ENCODE peak calls at places on chromosomes 12 and 14, in seven cellular contexts. N is GM10248, E is ovary, I is K562, B is astrocyte of the spinal cord, W is nephron progenitor cell, K is HFFc6. P is an unnamed sample.

GRCh38 chr14:60553855-60554254 is 44.9 kb downstream of the SIX6 start:
- DNase-seq in B (no peak), N (no peak), I (no peak), W (no peak), K (no peak), E (no peak), P (no peak)

GRCh38 chr14:64113279-64113678 is 180.9 kb downstream of the ESR2 start:
- DNase-seq in I (no peak), B (no peak), K (no peak), E (peak), W (no peak), N (no peak), P (no peak)

GRCh38 chr14:25231006-25231405 is 181.1 kb upstream of the STXBP6 start:
- DNase-seq in W (no peak), B (no peak), E (no peak), I (no peak), N (no peak), K (no peak), P (no peak)

GRCh38 chr14:25484194-25484593 is 434.2 kb upstream of the STXBP6 start:
- DNase-seq in I (no peak), B (no peak), W (no peak), N (no peak), E (no peak), K (no peak), P (no peak)

GRCh38 chr14:58746261-58746660 is 108.5 kb downstream of the DACT1 start:
- DNase-seq in B (peak), N (no peak), I (no peak), E (no peak), W (no peak), K (peak), P (no peak)

GRCh38 chr12:55708695-55709233 is 1.1 kb upstream of the ITGA7 start:
- DNase-seq in B (no peak), I (no peak), N (no peak), E (no peak), K (no peak), W (no peak), P (no peak)

GRCh38 chr14:103517626-103518415 is 4.8 kb downstream of the CKB start:
- DNase-seq in B (no peak), W (no peak), K (no peak), N (no peak), I (no peak), E (peak), P (no peak)

GRCh38 chr12:6380141-6381121 is 3.5 kb upstream of the LTBR start:
- DNase-seq in W (no peak), B (no peak), E (no peak), I (no peak), K (peak), N (no peak), P (no peak)

GRCh38 chr14:75274899-75275569 is 3.6 kb upstream of the FOS start:
- DNase-seq in E (no peak), W (no peak), N (peak), I (no peak), B (peak), K (no peak), P (no peak)

GRCh38 chr14:77864085-77864484 is 64.2 kb downstream of the ADCK1 start:
- DNase-seq in W (no peak), E (no peak), B (no peak), K (no peak), I (peak), N (no peak), P (no peak)

GRCh38 chr12:93019911-93020224 is 90.8 kb upstream of the EEA1 start:
- DNase-seq in W (no peak), N (no peak), E (peak), K (no peak), B (no peak), I (no peak), P (no peak)

GRCh38 chr14:36208690-36209278 is 32.3 kb upstream of the PTCSC3 start:
- DNase-seq in B (no peak), W (no peak), N (no peak), K (no peak), I (no peak), E (no peak), P (no peak)

GRCh38 chr14:60777856-60778578 is 43.5 kb downstream of the MNAT1 start:
- DNase-seq in B (peak), I (no peak), E (no peak), W (no peak), K (peak), N (no peak), P (no peak)

GRCh38 chr14:76267322-76268012 is 108.5 kb upstream of the ESRRB start:
- DNase-seq in W (peak), E (peak), B (peak), K (no peak), I (no peak), N (peak), P (no peak)

GRCh38 chr12:42945927-42946326 is 356.4 kb upstream of the PRICKLE1 start:
- DNase-seq in K (no peak), I (no peak), N (no peak), B (no peak), W (no peak), E (no peak), P (no peak)

GRCh38 chr12:79681008-79681590 is 9.7 kb downstream of the PAWR start:
- DNase-seq in K (peak), I (no peak), E (no peak), N (no peak), B (peak), W (no peak), P (no peak)

GRCh38 chr12:91098942-91099341 is 12.4 kb downstream of the LUM start:
- DNase-seq in B (peak), W (no peak), E (peak), K (peak), I (no peak), N (no peak), P (no peak)

GRCh38 chr14:69069020-69069421 is 83.9 kb downstream of the DCAF5 start:
- DNase-seq in W (no peak), B (peak), N (no peak), E (no peak), I (peak), K (peak), P (no peak)

GRCh38 chr12:57604454-57605307 is at the start of gene DTX3:
- DNase-seq in E (peak), N (peak), W (peak), I (no peak), K (no peak), B (peak), P (peak)

GRCh38 chr14:53295985-53296582 is 143.0 kb upstream of the DDHD1 start:
- DNase-seq in E (no peak), B (peak), W (peak), I (peak), N (peak), K (peak), P (no peak)

GRCh38 chr12:56487448-56488040 is 417 bp downstream of the GLS2 start:
- DNase-seq in K (no peak), I (no peak), W (peak), B (no peak), E (peak), N (peak), P (peak)

GRCh38 chr12:85642288-85642687 is 193.9 kb downstream of the RASSF9 start:
- DNase-seq in N (no peak), W (no peak), K (no peak), E (no peak), I (no peak), B (no peak), P (no peak)

GRCh38 chr12:20063116-20063515 is 305.2 kb upstream of the PDE3A start:
- DNase-seq in N (no peak), E (no peak), K (no peak), I (no peak), W (no peak), B (no peak), P (no peak)

GRCh38 chr14:68824517-68825347 is 31.9 kb upstream of the ZFP36L1 start:
- DNase-seq in I (peak), K (peak), W (peak), N (peak), B (peak), E (peak), P (peak)

GRCh38 chr12:91222746-91223145 is 40.1 kb upstream of the DCN start:
- DNase-seq in I (no peak), N (no peak), K (peak), B (peak), W (no peak), E (no peak), P (no peak)

GRCh38 chr12:27064397-27065342 is 17.7 kb downstream of the C12orf71 start:
- DNase-seq in K (no peak), B (no peak), I (no peak), N (peak), W (no peak), E (no peak), P (no peak)

GRCh38 chr14:69471436-69471835 is 13.1 kb upstream of the PLEKHD1 start:
- DNase-seq in K (no peak), B (no peak), I (no peak), N (no peak), E (no peak), W (no peak), P (no peak)

GRCh38 chr12:89618113-89618862 is 90.3 kb downstream of the ATP2B1 start:
- DNase-seq in K (no peak), E (no peak), N (no peak), B (no peak), W (no peak), I (no peak), P (no peak)

GRCh38 chr12:54147186-54147585 is 41.6 kb downstream of the SMUG1 start:
- DNase-seq in K (no peak), E (no peak), I (no peak), N (no peak), B (no peak), W (no peak), P (no peak)

GRCh38 chr12:113298861-113299545 is 35.9 kb downstream of the SLC8B1 start:
- DNase-seq in I (no peak), N (no peak), E (peak), B (no peak), W (no peak), K (no peak), P (no peak)

GRCh38 chr14:88793259-88793625 is 489 bp upstream of the EML5 start:
- DNase-seq in E (peak), N (no peak), K (no peak), W (no peak), I (no peak), B (no peak), P (no peak)
- TF ChIP-seq CTCF in E (no peak), N (no peak), K (no peak), W (no peak), I (no peak), B (no peak), P (no peak)

DNA sequence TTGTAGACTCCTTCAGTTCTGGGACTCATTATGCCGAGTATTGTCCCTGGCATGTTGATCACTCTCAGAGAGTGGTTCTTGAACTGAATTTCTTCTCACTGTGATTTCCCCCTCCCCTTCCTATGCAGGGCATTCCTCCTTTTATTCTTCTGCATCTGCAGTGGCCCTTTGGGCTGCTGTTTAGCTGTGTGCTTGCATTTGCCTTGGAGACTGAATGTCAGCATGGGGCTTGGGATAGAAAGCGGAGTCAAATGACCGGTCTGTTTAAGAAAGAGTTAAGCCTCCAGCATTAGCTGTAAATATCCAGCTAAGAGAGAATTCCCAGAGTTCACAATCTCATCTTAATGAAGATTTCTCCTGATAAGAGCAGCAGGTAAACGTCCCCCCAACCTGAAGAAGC is 65.6 kb upstream of the RMST start:
- DNase-seq in E (no peak), N (no peak), W (peak), B (no peak), I (no peak), K (no peak), P (no peak)
- TF ChIP-seq CTCF in E (no peak), N (no peak), W (no peak), B (no peak), I (no peak), K (no peak), P (no peak)

DNA sequence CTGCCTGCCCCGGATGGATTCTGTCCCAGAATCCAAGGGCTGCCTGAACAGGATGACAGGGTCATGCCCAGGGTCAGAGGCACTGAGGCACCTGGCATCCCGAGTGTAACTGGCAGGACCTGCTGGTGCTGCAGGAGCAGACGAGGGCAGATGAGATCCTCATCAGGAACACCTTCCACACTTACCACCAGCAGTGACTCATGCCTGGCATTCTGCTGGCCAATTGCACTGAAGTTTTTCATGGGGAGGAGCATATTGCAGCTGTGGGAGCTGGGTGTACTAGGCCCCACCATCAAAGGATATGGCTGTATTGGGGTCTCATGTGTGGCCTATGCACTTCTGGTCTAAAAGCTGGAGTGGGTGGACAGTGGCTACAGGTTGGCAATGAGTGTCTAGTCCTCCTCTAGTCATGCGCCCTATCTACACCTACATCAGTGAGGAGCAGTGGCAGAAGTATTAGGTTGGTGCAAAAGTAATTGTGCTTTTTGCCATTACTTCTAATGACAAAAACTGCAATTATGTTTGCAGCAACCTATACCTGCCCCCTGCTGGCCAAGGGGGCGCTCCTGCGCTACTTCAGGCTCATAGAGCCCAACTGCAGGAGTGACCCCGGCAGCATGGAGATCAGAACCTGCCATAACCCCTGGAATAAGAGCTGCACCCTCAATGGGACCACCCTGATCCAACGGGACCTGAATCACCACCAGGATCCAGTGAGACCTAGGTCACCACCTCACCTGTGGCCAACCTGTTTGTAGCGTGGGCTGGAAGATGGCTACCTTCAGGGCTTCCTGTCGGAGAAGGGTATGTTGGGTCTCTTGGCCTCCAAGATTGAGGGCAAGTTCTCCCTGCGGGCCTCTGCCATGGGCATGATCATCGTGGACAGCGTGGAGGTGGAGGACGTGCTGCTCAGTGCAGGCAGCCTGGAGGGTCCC is 8.0 kb upstream of the C12orf42 start:
- DNase-seq in I (peak), N (peak), E (no peak), W (peak), B (no peak), K (no peak), P (no peak)
- TF ChIP-seq CTCF in I (peak), N (peak), E (no peak), W (peak), B (peak), K (peak), P (peak)

GRCh38 chr14:100307215-100308111 is 1.2 kb upstream of the SLC25A29 start:
- DNase-seq in E (peak), K (no peak), N (no peak), W (peak), B (no peak), I (no peak), P (peak)
- TF ChIP-seq CTCF in E (no peak), K (no peak), N (no peak), W (no peak), B (no peak), I (no peak), P (no peak)

GRCh38 chr12:104659058-104659457 is 202.3 kb downstream of the CHST11 start:
- DNase-seq in K (no peak), W (no peak), I (no peak), B (no peak), N (no peak), E (no peak), P (no peak)

GRCh38 chr12:104656921-104657320 is 200.2 kb downstream of the CHST11 start:
- DNase-seq in I (no peak), K (no peak), W (no peak), N (no peak), E (no peak), B (peak), P (no peak)

GRCh38 chr12:104656383-104656782 is 199.6 kb downstream of the CHST11 start:
- DNase-seq in E (no peak), W (no peak), N (no peak), K (no peak), B (peak), I (no peak), P (no peak)

GRCh38 chr12:104655059-104655609 is 198.4 kb downstream of the CHST11 start:
- DNase-seq in I (no peak), W (no peak), B (no peak), N (no peak), K (no peak), E (no peak), P (no peak)

DNA sequence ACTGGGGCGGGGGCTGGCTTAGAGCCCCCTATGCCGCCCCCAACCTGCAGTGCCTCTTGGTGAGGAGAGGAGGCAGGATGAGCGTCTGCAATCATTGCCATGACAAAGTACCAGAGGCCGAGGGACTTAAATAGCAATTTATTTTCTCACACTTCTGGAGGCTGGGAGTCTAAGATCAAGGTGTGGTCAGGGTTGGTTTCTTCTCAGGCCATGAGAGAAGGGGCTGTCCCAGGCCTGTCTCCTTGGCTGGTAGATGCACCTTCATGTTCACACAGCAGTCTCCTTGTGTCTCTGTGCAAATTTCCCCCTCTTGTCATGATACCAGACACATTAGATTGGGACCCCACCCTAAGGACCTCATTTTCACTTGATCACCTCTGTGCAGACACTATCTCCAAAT is 201.3 kb downstream of the CHST11 start:
- DNase-seq in I (no peak), B (no peak), K (no peak), E (no peak), N (no peak), W (no peak), P (no peak)
- TF ChIP-seq CTCF in I (no peak), B (no peak), K (no peak), E (no peak), N (no peak), W (no peak), P (no peak)

DNA sequence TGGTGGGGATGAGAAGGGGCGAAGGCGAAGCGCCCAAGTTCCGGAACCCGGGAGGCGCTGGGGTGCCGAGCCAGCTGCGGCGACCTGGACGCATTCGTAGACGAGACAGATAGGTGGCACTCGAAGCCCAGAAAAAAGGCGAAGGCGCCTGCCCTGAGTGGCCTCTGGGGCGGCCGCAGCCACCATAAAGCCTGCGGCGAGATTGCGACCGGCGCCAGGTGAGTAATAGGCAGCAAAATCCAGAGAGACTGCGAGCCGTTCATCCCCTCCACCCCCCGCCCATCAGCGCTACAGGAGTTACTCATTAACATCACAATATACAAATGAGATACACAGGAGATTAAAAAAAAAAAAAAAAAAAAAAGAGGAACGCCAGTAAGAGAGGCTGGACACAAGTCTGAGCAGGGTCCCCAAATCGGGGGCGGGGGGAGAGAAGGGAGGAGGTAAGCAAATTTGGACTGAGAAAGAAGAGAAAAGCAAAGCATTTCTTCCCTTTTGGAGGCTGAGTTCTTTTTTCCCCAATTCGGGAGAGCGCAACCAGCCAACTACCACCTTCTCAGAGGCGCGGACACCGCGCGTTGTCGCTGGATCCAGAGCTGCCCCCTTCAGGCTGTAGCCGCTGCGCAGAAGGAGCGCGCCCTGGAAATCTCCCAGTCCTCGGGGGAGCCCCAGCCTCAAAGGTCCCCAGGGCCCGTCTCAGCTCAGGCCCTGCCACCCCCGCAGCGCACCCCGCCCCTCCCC is 15.7 kb downstream of the TBX3 start:
- DNase-seq in I (peak), N (peak), W (peak), B (peak), E (peak), K (peak), P (peak)
- TF ChIP-seq CTCF in I (peak), N (peak), W (peak), B (peak), E (peak), K (peak), P (peak)

GRCh38 chr12:109880938-109881337 is 597 bp upstream of the GLTP start:
- DNase-seq in W (no peak), I (no peak), E (no peak), K (no peak), N (no peak), B (no peak), P (no peak)

GRCh38 chr12:109881752-109882151 is 1.4 kb upstream of the GLTP start:
- DNase-seq in K (no peak), W (no peak), N (no peak), E (no peak), B (no peak), I (no peak), P (no peak)

GRCh38 chr12:109879332-109880048 is 851 bp downstream of the GLTP start:
- DNase-seq in B (no peak), I (peak), K (no peak), E (no peak), W (no peak), N (no peak), P (no peak)

GRCh38 chr12:109878749-109879148 is 1.6 kb downstream of the GLTP start:
- DNase-seq in B (no peak), N (no peak), I (no peak), W (no peak), K (no peak), E (no peak), P (no peak)

GRCh38 chr12:109880049-109880931 is at the start of gene GLTP:
- DNase-seq in N (peak), B (peak), E (peak), I (peak), W (peak), K (peak), P (peak)
- TF ChIP-seq CTCF in N (peak), B (peak), E (no peak), I (peak), W (no peak), K (peak), P (peak)

GRCh38 chr12:990649-991349 is at the start of gene ERC1:
- DNase-seq in E (peak), I (peak), W (peak), N (peak), K (peak), B (peak), P (peak)
- TF ChIP-seq CTCF in E (no peak), I (no peak), W (no peak), N (peak), K (peak), B (no peak), P (no peak)

DNA sequence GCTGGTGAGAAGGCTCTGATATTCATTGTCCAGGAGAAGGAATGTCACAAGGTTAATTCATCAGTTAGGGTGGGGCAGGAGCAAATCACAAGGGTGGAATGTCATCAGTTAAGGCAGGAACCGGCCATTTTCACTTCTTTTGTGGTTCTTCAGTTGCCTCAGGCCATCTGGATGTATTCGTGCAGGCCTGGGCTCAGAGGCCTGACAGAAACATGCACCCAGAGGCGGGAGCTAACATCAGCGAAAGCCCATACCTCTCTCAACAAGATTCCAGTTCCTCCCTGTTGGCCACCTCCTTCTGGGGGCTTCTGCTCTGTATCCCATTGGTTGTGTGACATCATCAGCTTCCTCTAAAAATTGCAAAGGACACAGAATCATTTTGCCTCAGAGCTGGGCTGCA is 134.3 kb downstream of the ZNF664 start:
- DNase-seq in W (no peak), I (no peak), B (no peak), E (no peak), N (no peak), K (no peak), P (no peak)
- TF ChIP-seq CTCF in W (no peak), I (no peak), B (no peak), E (no peak), N (no peak), K (no peak), P (no peak)

P was measured in mesothelial cell of epicardium.